ENCODE peak calls at places on chromosome 2, in six cellular contexts. L is activated T-helper 1 cell treated with Interleukin-2 at 50 U/mL for 16 hours, Y is NCI-H2081, K is fibroblast of pulmonary artery, Q is HTR-8/SVneo, F is Calu3. W is an unnamed sample.

GRCh38 chr2:232492236-232492848 is 4.7 kb upstream of the ECEL1 start:
- DNase-seq in L (no peak), Y (no peak), K (no peak), Q (no peak), F (no peak), W (no peak)

GRCh38 chr2:44686561-44686960 is 254.9 kb upstream of the SIX3 start:
- DNase-seq in L (no peak), Y (no peak), K (peak), Q (peak), F (no peak), W (no peak)

GRCh38 chr2:165064743-165065142 is 109.4 kb upstream of the SLC38A11 start:
- DNase-seq in L (no peak), Y (no peak), K (no peak), Q (no peak), F (no peak), W (no peak)

GRCh38 chr2:231709636-231709980 is 1.3 kb downstream of the PTMA start:
- DNase-seq in L (no peak), Y (no peak), K (no peak), Q (no peak), F (peak), W (no peak)

GRCh38 chr2:46490521-46491141 is 11.3 kb downstream of the TMEM247 start:
- DNase-seq in L (no peak), Y (no peak), K (peak), Q (no peak), F (peak), W (no peak)

GRCh38 chr2:217737127-217737526 is 265.7 kb downstream of the TNS1 start:
- DNase-seq in L (no peak), Y (no peak), K (no peak), Q (no peak), F (no peak), W (no peak)

GRCh38 chr2:65057391-65058052 is 1.3 kb downstream of the CEP68 start:
- DNase-seq in L (peak), Y (no peak), K (peak), Q (no peak), F (peak), W (peak)

GRCh38 chr2:176002684-176003225 is 688 bp upstream of the LNPK start:
- DNase-seq in L (no peak), Y (peak), K (peak), Q (peak), F (peak), W (peak)

GRCh38 chr2:3633982-3634630 is 23.9 kb upstream of the ALLC start:
- DNase-seq in L (no peak), Y (no peak), K (no peak), Q (no peak), F (no peak), W (no peak)

GRCh38 chr2:226334981-226335720 is 464.5 kb downstream of the IRS1 start:
- DNase-seq in L (no peak), Y (no peak), K (peak), Q (no peak), F (no peak), W (no peak)